ENCODE peak calls at places on chromosome 13, in seven cellular contexts. I, Y, U, A, M, E and C are unnamed samples.
A peak's percentile ranks its signal among the peaks of the same experiment; 100 is the strongest.

GRCh38 chr13:34435338-34435737 is 506.7 kb upstream of the NBEA start:
- DNase-seq in I (no peak), Y (no peak), U (peak; percentile 42), A (peak; percentile 38), M (peak; percentile 93), E (no peak), C (no peak)

GRCh38 chr13:60838581-60838980 is 441.6 kb downstream of the TDRD3 start:
- DNase-seq in I (no peak), Y (no peak), U (no peak), A (no peak), M (no peak), E (no peak), C (no peak)

GRCh38 chr13:98059276-98059675 is 83.6 kb upstream of the FARP1 start:
- DNase-seq in I (no peak), Y (no peak), U (no peak), A (no peak), M (no peak), E (no peak), C (no peak)

GRCh38 chr13:59801107-59801880 is 362.4 kb downstream of the DIAPH3 start:
- DNase-seq in I (no peak), Y (no peak), U (no peak), A (no peak), M (no peak), E (no peak), C (no peak)

GRCh38 chr13:93862259-93862658 is 617.2 kb downstream of the DCT start:
- DNase-seq in I (no peak), Y (no peak), U (peak; percentile 43), A (no peak), M (peak; percentile 24), E (no peak), C (no peak)

GRCh38 chr13:25001807-25002206 is 94.1 kb upstream of the PABPC3 start:
- DNase-seq in I (no peak), Y (no peak), U (no peak), A (no peak), M (no peak), E (no peak), C (no peak)

GRCh38 chr13:44103721-44104490 is 224.2 kb downstream of the LACC1 start:
- DNase-seq in I (no peak), Y (no peak), U (no peak), A (no peak), M (no peak), E (no peak), C (no peak)

GRCh38 chr13:105611424-105611823 is 924.0 kb downstream of the EFNB2 start:
- DNase-seq in I (no peak), Y (no peak), U (peak; percentile 76), A (no peak), M (peak; percentile 70), E (no peak), C (no peak)

GRCh38 chr13:24220086-24220703 is 59.7 kb downstream of the SPATA13 start:
- DNase-seq in I (no peak), Y (no peak), U (peak; percentile 92), A (peak; percentile 76), M (peak; percentile 92), E (peak; percentile 74), C (peak; percentile 61)

GRCh38 chr13:110266983-110267382 is 40.0 kb downstream of the COL4A1 start:
- DNase-seq in I (no peak), Y (peak; percentile 54), U (peak; percentile 54), A (no peak), M (no peak), E (no peak), C (no peak)

GRCh38 chr13:42525035-42525504 is 48.9 kb upstream of the TNFSF11 start:
- DNase-seq in I (no peak), Y (no peak), U (peak; percentile 77), A (peak; percentile 4), M (peak; percentile 24), E (no peak), C (no peak)

GRCh38 chr13:112712451-112712881 is 22.6 kb downstream of the ATP11A start:
- DNase-seq in I (no peak), Y (no peak), U (no peak), A (no peak), M (no peak), E (no peak), C (no peak)

GRCh38 chr13:48730971-48731658 is 77.4 kb downstream of the CYSLTR2 start:
- DNase-seq in I (no peak), Y (no peak), U (peak; percentile 60), A (no peak), M (peak; percentile 59), E (no peak), C (no peak)

DNA sequence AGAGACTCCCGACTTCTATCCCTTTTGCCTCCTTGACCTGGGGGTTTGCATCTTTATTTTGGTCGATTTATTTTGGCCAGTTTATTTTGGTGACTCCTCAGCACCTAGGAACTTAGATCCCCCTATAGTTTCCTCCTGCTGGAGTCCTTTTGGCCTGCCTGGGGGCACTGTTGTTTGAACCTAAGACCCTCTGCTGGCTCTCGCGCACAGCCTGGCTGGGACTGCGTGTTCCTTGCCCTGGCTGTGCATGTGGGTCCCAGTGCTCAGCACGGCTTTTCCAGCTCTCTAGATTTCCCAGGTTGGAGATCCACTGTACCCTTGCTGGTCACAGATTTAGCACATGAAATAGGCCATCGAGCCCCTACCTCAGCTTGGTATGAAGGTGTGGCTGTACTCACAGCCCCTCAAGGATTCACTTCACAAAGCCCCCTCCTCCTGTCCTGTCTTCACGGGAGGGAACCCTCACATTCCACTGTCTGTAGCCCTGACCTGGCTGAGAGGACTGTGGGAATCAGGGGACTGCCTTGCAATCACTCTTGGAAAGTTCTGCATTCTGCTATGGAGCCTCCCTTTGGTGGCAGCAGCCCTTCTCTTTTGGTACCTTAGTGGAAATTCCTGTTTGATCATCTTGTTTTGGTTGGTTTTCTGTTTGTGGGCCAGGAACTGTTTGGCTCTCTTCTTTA is 8.3 kb downstream of the UBAC2 start:
- DNase-seq in I (no peak), Y (peak; percentile 32), U (no peak), A (no peak), M (no peak), E (no peak), C (no peak)
- H3K4me3 ChIP-seq in I (no peak overlapping the region), Y (no peak overlapping the region), U (no peak overlapping the region), A (no peak overlapping the region), M (no peak overlapping the region), E (no peak overlapping the region), C (no peak overlapping the region)

GRCh38 chr13:100657881-100658315 is 16.7 kb downstream of the TMTC4 start:
- DNase-seq in I (no peak), Y (no peak), U (no peak), A (no peak), M (no peak), E (no peak), C (no peak)

GRCh38 chr13:100662470-100663211 is 12.0 kb downstream of the TMTC4 start:
- DNase-seq in I (no peak), Y (no peak), U (no peak), A (no peak), M (no peak), E (no peak), C (no peak)

GRCh38 chr13:100658363-100658762 is 16.2 kb downstream of the TMTC4 start:
- DNase-seq in I (no peak), Y (no peak), U (no peak), A (no peak), M (no peak), E (no peak), C (no peak)

GRCh38 chr13:100660761-100661160 is 13.8 kb downstream of the TMTC4 start:
- DNase-seq in I (no peak), Y (no peak), U (no peak), A (no peak), M (no peak), E (no peak), C (no peak)

DNA sequence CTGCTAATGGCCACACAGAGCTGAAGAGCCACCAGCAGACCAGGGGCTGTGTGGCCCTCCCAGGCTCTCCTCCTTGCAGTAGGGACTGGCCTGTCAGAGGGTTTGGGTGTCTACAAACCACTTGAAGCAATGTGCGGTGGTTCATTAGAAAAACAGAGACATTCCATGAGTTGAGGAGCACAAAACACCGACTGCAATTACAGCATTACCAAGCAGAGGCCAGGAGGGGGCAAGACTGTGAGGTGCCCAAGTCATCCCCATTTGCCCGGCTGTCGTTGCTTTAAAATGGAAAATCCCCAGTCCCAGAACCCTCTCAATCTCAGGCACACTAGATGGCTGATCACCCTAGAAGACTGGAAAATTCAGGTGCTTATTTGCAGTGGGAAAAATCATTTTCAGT is 15.0 kb downstream of the TMTC4 start:
- DNase-seq in I (no peak), Y (no peak), U (no peak), A (no peak), M (no peak), E (no peak), C (no peak)
- TF ChIP-seq CTCF in I (no peak), Y (no peak), U (no peak), A (no peak), M (no peak), E (no peak), C (no peak)

GRCh38 chr13:99894835-99895427 is 76.6 kb downstream of the ZIC5 start:
- DNase-seq in I (no peak), Y (no peak), U (no peak), A (no peak), M (peak; percentile 20), E (no peak), C (no peak)
- H3K4me3 ChIP-seq in I (peak overlapping the region; percentile 55), Y (no peak overlapping the region), U (no peak overlapping the region), A (peak overlapping the region; percentile 28), M (peak overlapping the region; percentile 15), E (no peak overlapping the region), C (peak overlapping the region; percentile 47)

GRCh38 chr13:26253787-26254582 is at the start of gene CDK8:
- DNase-seq in I (peak; percentile 93), Y (peak; percentile 84), U (peak; percentile 93), A (peak; percentile 92), M (peak; percentile 96), E (peak; percentile 87), C (peak; percentile 88)
- TF ChIP-seq CTCF in I (no peak), Y (no peak), U (no peak), A (no peak), M (no peak), E (no peak), C (no peak)

DNA sequence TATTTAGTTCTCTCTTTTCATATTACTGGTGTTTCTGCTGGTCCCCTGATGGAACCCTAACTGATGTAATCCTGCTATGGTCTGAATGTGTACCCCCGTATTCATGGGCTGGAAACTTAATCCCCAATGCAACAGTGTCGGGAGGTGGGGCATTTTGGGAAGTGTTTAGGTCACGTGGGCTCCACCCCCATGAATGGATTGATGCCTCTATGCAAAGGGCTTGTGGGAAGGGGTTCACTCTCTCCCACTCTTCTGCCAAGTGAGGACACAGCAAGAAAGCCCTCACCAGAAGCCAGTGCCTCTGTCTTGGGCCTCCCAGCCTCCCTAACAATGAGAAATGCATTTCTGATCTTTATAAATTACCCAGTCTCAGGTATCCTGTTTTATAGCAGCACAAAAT is 21.2 kb upstream of the UBAC2 start:
- DNase-seq in I (no peak), Y (no peak), U (no peak), A (no peak), M (no peak), E (no peak), C (no peak)
- H3K4me3 ChIP-seq in I (no peak overlapping the region), Y (no peak overlapping the region), U (no peak overlapping the region), A (no peak overlapping the region), M (no peak overlapping the region), E (no peak overlapping the region), C (no peak overlapping the region)